ENCODE peak calls at places on chromosomes 6 and 20, in seven cellular contexts. W, G, B, R, D, C and H are unnamed samples.
A peak's percentile ranks its signal among the peaks of the same experiment; 100 is the strongest.

GRCh38 chr20:59077705-59078104 is 35.1 kb upstream of the PRELID3B start:
- DNase-seq in D (no peak), B (no peak), G (no peak), W (no peak), C (no peak), R (no peak), H (no peak)

GRCh38 chr6:167572106-167572505 is 247.2 kb downstream of the TTLL2 start:
- DNase-seq in B (no peak), C (peak; percentile 4), G (no peak), R (no peak), D (no peak), W (no peak), H (no peak)

GRCh38 chr6:104887350-104887749 is 27.6 kb upstream of the HACE1 start:
- DNase-seq in G (peak; percentile 30), C (peak; percentile 27), D (peak; percentile 47), W (no peak), R (no peak), B (peak; percentile 16), H (peak; percentile 20)

GRCh38 chr6:5764401-5764955 is 242.2 kb downstream of the NRN1 start:
- DNase-seq in R (no peak), W (peak; percentile 79), C (no peak), D (peak; percentile 78), B (no peak), G (no peak), H (peak; percentile 65)

GRCh38 chr6:22098623-22099022 is 198.2 kb downstream of the PRL start:
- DNase-seq in B (no peak), R (no peak), G (peak; percentile 17), C (no peak), D (peak; percentile 71), W (no peak), H (no peak)

GRCh38 chr6:128807577-128807976 is 75.4 kb upstream of the LAMA2 start:
- DNase-seq in C (no peak), D (peak; percentile 60), G (peak; percentile 18), R (no peak), B (peak; percentile 38), W (no peak), H (no peak)

GRCh38 chr20:53319716-53320115 is 273.9 kb downstream of the ZNF217 start:
- DNase-seq in C (no peak), B (no peak), G (no peak), W (no peak), R (no peak), D (no peak), H (no peak)

GRCh38 chr6:1377526-1378223 is 11.7 kb upstream of the FOXF2 start:
- DNase-seq in B (no peak), G (no peak), D (no peak), C (no peak), W (no peak), R (no peak), H (no peak)

GRCh38 chr6:125300992-125301434 is 754 bp downstream of the HDDC2 start:
- DNase-seq in D (peak; percentile 51), R (no peak), G (peak; percentile 26), B (no peak), C (peak; percentile 35), W (no peak), H (no peak)

GRCh38 chr6:71289039-71289801 is 609 bp downstream of the OGFRL1 start:
- DNase-seq in C (peak; percentile 43), W (peak; percentile 60), G (no peak), D (no peak), B (no peak), R (peak; percentile 94), H (no peak)

GRCh38 chr20:10729785-10730184 is 56.0 kb upstream of the JAG1 start:
- DNase-seq in G (no peak), C (no peak), D (no peak), W (no peak), B (no peak), R (no peak), H (no peak)

GRCh38 chr20:5510446-5510845 is 193.7 kb upstream of the PROKR2 start:
- DNase-seq in D (no peak), R (no peak), G (no peak), B (no peak), W (no peak), C (no peak), H (no peak)

GRCh38 chr6:163944897-163945296 is 530.4 kb downstream of the QKI start:
- DNase-seq in W (peak; percentile 80), C (no peak), G (no peak), D (no peak), B (no peak), R (peak; percentile 66), H (no peak)

GRCh38 chr6:141117869-141118268 is 1014.9 kb upstream of the GJE1 start:
- DNase-seq in R (no peak), C (no peak), W (no peak), D (no peak), B (no peak), G (no peak), H (no peak)

GRCh38 chr20:4325548-4326187 is 310.3 kb upstream of the RNF24 start:
- DNase-seq in C (peak; percentile 54), B (no peak), G (no peak), R (no peak), D (no peak), W (no peak), H (no peak)

GRCh38 chr6:151260191-151260590 is 20.4 kb downstream of the AKAP12 start:
- DNase-seq in G (no peak), B (no peak), D (no peak), W (no peak), R (no peak), C (no peak), H (no peak)

GRCh38 chr20:24984963-24985640 is 7.4 kb downstream of the APMAP start:
- DNase-seq in C (no peak), R (peak; percentile 48), D (no peak), B (no peak), W (peak; percentile 26), G (no peak), H (no peak)

GRCh38 chr6:80217799-80218198 is 111.3 kb downstream of the BCKDHB start:
- DNase-seq in C (no peak), B (no peak), W (no peak), D (no peak), G (no peak), R (no peak), H (no peak)

GRCh38 chr6:36387440-36388303 is at the start of gene ETV7:
- DNase-seq in C (peak; percentile 24), B (no peak), D (peak; percentile 6), G (peak; percentile 37), W (no peak), R (peak; percentile 84), H (peak; percentile 69)

GRCh38 chr20:19774086-19774933 is 16.3 kb downstream of the RIN2 start:
- DNase-seq in D (no peak), R (no peak), C (no peak), G (no peak), B (no peak), W (no peak), H (no peak)

GRCh38 chr6:14074723-14075503 is 42.7 kb upstream of the CD83 start:
- DNase-seq in B (no peak), R (no peak), C (peak; percentile 44), W (no peak), G (peak; percentile 41), D (peak; percentile 44), H (no peak)

GRCh38 chr6:33711140-33712129 is at the start of gene UQCC2:
- DNase-seq in B (peak; percentile 90), W (peak; percentile 99), R (peak; percentile 99), D (peak; percentile 95), G (peak; percentile 86), C (peak; percentile 98), H (peak; percentile 98)

GRCh38 chr6:14930366-14930989 is 315.4 kb upstream of the JARID2 start:
- DNase-seq in G (peak; percentile 36), C (no peak), W (no peak), D (no peak), R (no peak), B (no peak), H (no peak)

GRCh38 chr6:40661726-40662125 is 74.6 kb upstream of the LRFN2 start:
- DNase-seq in G (no peak), D (no peak), C (no peak), R (no peak), W (no peak), B (no peak), H (no peak)

GRCh38 chr6:10720229-10720959 is 2.5 kb upstream of the TMEM14C start:
- DNase-seq in B (no peak), D (peak; percentile 17), G (peak; percentile 44), R (peak; percentile 95), W (peak; percentile 71), C (peak; percentile 48), H (peak; percentile 46)

GRCh38 chr20:45917790-45918141 is 5.8 kb upstream of the PLTP start:
- DNase-seq in W (peak; percentile 49), D (peak; percentile 75), R (no peak), B (no peak), C (peak; percentile 39), G (no peak), H (no peak)

GRCh38 chr20:24776755-24777271 is 172.3 kb upstream of the CST7 start:
- DNase-seq in C (peak; percentile 6), B (no peak), D (no peak), G (no peak), W (peak; percentile 16), R (peak; percentile 42), H (no peak)

GRCh38 chr6:16524380-16524707 is 236.9 kb downstream of the ATXN1 start:
- DNase-seq in B (peak; percentile 65), D (peak; percentile 80), G (no peak), R (no peak), W (no peak), C (no peak), H (no peak)

GRCh38 chr6:135938588-135939215 is 87.2 kb downstream of the PDE7B start:
- DNase-seq in R (no peak), W (peak; percentile 68), G (no peak), D (peak; percentile 43), B (peak; percentile 23), C (peak; percentile 25), H (no peak)
- TF ChIP-seq CTCF in R (no peak), W (peak; percentile 61), G (peak; percentile 49), D (peak; percentile 26), B (peak; percentile 33), C (peak; percentile 34), H (no peak)

GRCh38 chr6:8066108-8066507 is 1.9 kb upstream of the BLOC1S5 start:
- DNase-seq in B (no peak), D (no peak), W (no peak), R (no peak), G (no peak), C (no peak), H (no peak)
- TF ChIP-seq CTCF in B (no peak), D (no peak), W (no peak), R (no peak), G (no peak), C (no peak), H (peak; percentile 6)

GRCh38 chr6:19028201-19028600 is 641.1 kb downstream of the RNF144B start:
- DNase-seq in R (no peak), C (no peak), B (no peak), G (peak; percentile 6), D (no peak), W (no peak), H (no peak)

GRCh38 chr6:19024737-19025136 is 637.6 kb downstream of the RNF144B start:
- DNase-seq in D (peak; percentile 15), G (peak; percentile 39), W (no peak), C (peak; percentile 63), R (no peak), B (peak; percentile 46), H (no peak)
- TF ChIP-seq CTCF in D (peak; percentile 41), G (peak; percentile 70), W (peak; percentile 10), C (peak; percentile 37), R (no peak), B (peak; percentile 80), H (no peak)

DNA sequence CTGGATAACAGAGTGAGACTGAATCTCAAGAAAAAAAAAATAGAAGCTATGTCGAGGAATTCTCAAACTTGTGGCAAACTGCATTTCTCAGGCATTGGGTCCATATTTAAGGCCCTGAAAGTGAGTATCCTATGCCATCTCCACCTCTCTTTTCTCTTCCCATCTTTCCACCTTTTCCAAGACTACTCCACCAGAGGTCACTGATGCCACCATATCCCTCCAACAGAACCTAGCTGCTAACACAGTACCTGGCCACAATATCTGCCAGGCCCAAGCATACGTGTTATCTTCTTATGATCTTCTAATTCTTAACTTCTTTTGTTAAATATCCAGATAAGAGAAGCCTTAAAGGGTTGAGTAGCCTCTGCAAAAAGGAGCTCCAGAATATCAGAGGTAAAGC is 8.2 kb upstream of the ADGRF4 start:
- DNase-seq in R (no peak), D (no peak), W (no peak), C (no peak), B (no peak), G (no peak), H (no peak)
- TF ChIP-seq CTCF in R (no peak), D (no peak), W (no peak), C (no peak), B (no peak), G (peak; percentile 60), H (no peak)